ENCODE peak calls at places on chromosomes 13 and 19, in six cellular contexts. One of them, this sample, is unnamed.

GRCh38 chr19:1364070-1364719 is 19.5 kb upstream of the NDUFS7 start:
- DNase-seq in effector memory CD8-positive, alpha-beta T cell: no peak
- DNase-seq in GM06990: no peak
- DNase-seq in germinal center: peak; percentile 29
- DNase-seq in activated CD4-positive, alpha-beta T cell treated with anti-CD3 and anti-CD28 coated beads for 1 hour: no peak
- DNase-seq in stimulated activated CD4-positive, alpha-beta T cell treated with anti-CD3 and anti-CD28 coated beads, Interleukin-4, amount 100 ng/mL, for 1 hour: no peak
- DNase-seq in this sample: no peak

GRCh38 chr13:99051768-99052455 is 74.0 kb upstream of the DOCK9 start:
- DNase-seq in effector memory CD8-positive, alpha-beta T cell: no peak
- DNase-seq in GM06990: no peak
- DNase-seq in activated CD4-positive, alpha-beta T cell treated with anti-CD3 and anti-CD28 coated beads for 1 hour: no peak
- DNase-seq in germinal center: no peak
- DNase-seq in stimulated activated CD4-positive, alpha-beta T cell treated with anti-CD3 and anti-CD28 coated beads, Interleukin-4, amount 100 ng/mL, for 1 hour: no peak
- DNase-seq in this sample: no peak

GRCh38 chr19:47047931-47048399 is 459 bp downstream of the TMEM160 start:
- DNase-seq in activated CD4-positive, alpha-beta T cell treated with anti-CD3 and anti-CD28 coated beads for 1 hour: peak; percentile 30
- DNase-seq in GM06990: peak; percentile 80
- DNase-seq in stimulated activated CD4-positive, alpha-beta T cell treated with anti-CD3 and anti-CD28 coated beads, Interleukin-4, amount 100 ng/mL, for 1 hour: peak; percentile 60
- DNase-seq in effector memory CD8-positive, alpha-beta T cell: peak; percentile 56
- DNase-seq in germinal center: peak; percentile 92
- DNase-seq in this sample: peak; percentile 53

GRCh38 chr13:37241786-37242185 is 136.3 kb upstream of the CSNK1A1L start:
- DNase-seq in GM06990: no peak
- DNase-seq in germinal center: no peak
- DNase-seq in stimulated activated CD4-positive, alpha-beta T cell treated with anti-CD3 and anti-CD28 coated beads, Interleukin-4, amount 100 ng/mL, for 1 hour: no peak
- DNase-seq in activated CD4-positive, alpha-beta T cell treated with anti-CD3 and anti-CD28 coated beads for 1 hour: no peak
- DNase-seq in effector memory CD8-positive, alpha-beta T cell: no peak
- DNase-seq in this sample: no peak

GRCh38 chr19:29375429-29376093 is 150.2 kb upstream of the VSTM2B start:
- DNase-seq in effector memory CD8-positive, alpha-beta T cell: no peak
- DNase-seq in activated CD4-positive, alpha-beta T cell treated with anti-CD3 and anti-CD28 coated beads for 1 hour: no peak
- DNase-seq in stimulated activated CD4-positive, alpha-beta T cell treated with anti-CD3 and anti-CD28 coated beads, Interleukin-4, amount 100 ng/mL, for 1 hour: no peak
- DNase-seq in germinal center: no peak
- DNase-seq in GM06990: no peak
- DNase-seq in this sample: no peak

GRCh38 chr19:782195-783043 is 14.8 kb upstream of the PTBP1 start:
- DNase-seq in germinal center: no peak
- DNase-seq in stimulated activated CD4-positive, alpha-beta T cell treated with anti-CD3 and anti-CD28 coated beads, Interleukin-4, amount 100 ng/mL, for 1 hour: no peak
- DNase-seq in effector memory CD8-positive, alpha-beta T cell: no peak
- DNase-seq in activated CD4-positive, alpha-beta T cell treated with anti-CD3 and anti-CD28 coated beads for 1 hour: no peak
- DNase-seq in GM06990: no peak
- DNase-seq in this sample: no peak

GRCh38 chr19:35293733-35294309 is 1.9 kb downstream of the MAG start:
- DNase-seq in effector memory CD8-positive, alpha-beta T cell: no peak
- DNase-seq in germinal center: no peak
- DNase-seq in activated CD4-positive, alpha-beta T cell treated with anti-CD3 and anti-CD28 coated beads for 1 hour: no peak
- DNase-seq in stimulated activated CD4-positive, alpha-beta T cell treated with anti-CD3 and anti-CD28 coated beads, Interleukin-4, amount 100 ng/mL, for 1 hour: no peak
- DNase-seq in GM06990: no peak
- DNase-seq in this sample: no peak

GRCh38 chr13:42747399-42747873 is 33.9 kb upstream of the FAM216B start:
- DNase-seq in stimulated activated CD4-positive, alpha-beta T cell treated with anti-CD3 and anti-CD28 coated beads, Interleukin-4, amount 100 ng/mL, for 1 hour: no peak
- DNase-seq in germinal center: no peak
- DNase-seq in activated CD4-positive, alpha-beta T cell treated with anti-CD3 and anti-CD28 coated beads for 1 hour: no peak
- DNase-seq in GM06990: no peak
- DNase-seq in effector memory CD8-positive, alpha-beta T cell: no peak
- DNase-seq in this sample: peak; percentile 99

GRCh38 chr13:112444001-112444311 is 67.8 kb downstream of the SPACA7 start:
- DNase-seq in stimulated activated CD4-positive, alpha-beta T cell treated with anti-CD3 and anti-CD28 coated beads, Interleukin-4, amount 100 ng/mL, for 1 hour: peak; percentile 34
- DNase-seq in activated CD4-positive, alpha-beta T cell treated with anti-CD3 and anti-CD28 coated beads for 1 hour: no peak
- DNase-seq in germinal center: peak; percentile 50
- DNase-seq in GM06990: peak; percentile 28
- DNase-seq in effector memory CD8-positive, alpha-beta T cell: peak; percentile 5
- DNase-seq in this sample: no peak

GRCh38 chr13:98068511-98068910 is 74.4 kb upstream of the FARP1 start:
- DNase-seq in effector memory CD8-positive, alpha-beta T cell: no peak
- DNase-seq in GM06990: no peak
- DNase-seq in stimulated activated CD4-positive, alpha-beta T cell treated with anti-CD3 and anti-CD28 coated beads, Interleukin-4, amount 100 ng/mL, for 1 hour: no peak
- DNase-seq in germinal center: no peak
- DNase-seq in activated CD4-positive, alpha-beta T cell treated with anti-CD3 and anti-CD28 coated beads for 1 hour: no peak
- DNase-seq in this sample: no peak

GRCh38 chr13:22648325-22648758 is 532.4 kb upstream of the SGCG start:
- DNase-seq in GM06990: no peak
- DNase-seq in stimulated activated CD4-positive, alpha-beta T cell treated with anti-CD3 and anti-CD28 coated beads, Interleukin-4, amount 100 ng/mL, for 1 hour: no peak
- DNase-seq in effector memory CD8-positive, alpha-beta T cell: no peak
- DNase-seq in germinal center: no peak
- DNase-seq in activated CD4-positive, alpha-beta T cell treated with anti-CD3 and anti-CD28 coated beads for 1 hour: no peak
- DNase-seq in this sample: no peak

GRCh38 chr19:38319421-38320258 is at the start of gene KCNK6:
- DNase-seq in stimulated activated CD4-positive, alpha-beta T cell treated with anti-CD3 and anti-CD28 coated beads, Interleukin-4, amount 100 ng/mL, for 1 hour: peak; percentile 60
- DNase-seq in germinal center: peak; percentile 33
- DNase-seq in effector memory CD8-positive, alpha-beta T cell: peak; percentile 13
- DNase-seq in GM06990: peak; percentile 31
- DNase-seq in activated CD4-positive, alpha-beta T cell treated with anti-CD3 and anti-CD28 coated beads for 1 hour: peak; percentile 19
- DNase-seq in this sample: no peak

GRCh38 chr19:17765069-17765618 is 13.9 kb downstream of the FCHO1 start:
- DNase-seq in GM06990: no peak
- DNase-seq in effector memory CD8-positive, alpha-beta T cell: no peak
- DNase-seq in stimulated activated CD4-positive, alpha-beta T cell treated with anti-CD3 and anti-CD28 coated beads, Interleukin-4, amount 100 ng/mL, for 1 hour: no peak
- DNase-seq in germinal center: no peak
- DNase-seq in activated CD4-positive, alpha-beta T cell treated with anti-CD3 and anti-CD28 coated beads for 1 hour: no peak
- DNase-seq in this sample: no peak

GRCh38 chr19:3383121-3383722 is 16.8 kb downstream of the NFIC start:
- DNase-seq in effector memory CD8-positive, alpha-beta T cell: no peak
- DNase-seq in stimulated activated CD4-positive, alpha-beta T cell treated with anti-CD3 and anti-CD28 coated beads, Interleukin-4, amount 100 ng/mL, for 1 hour: no peak
- DNase-seq in activated CD4-positive, alpha-beta T cell treated with anti-CD3 and anti-CD28 coated beads for 1 hour: no peak
- DNase-seq in germinal center: no peak
- DNase-seq in GM06990: no peak
- DNase-seq in this sample: no peak

GRCh38 chr13:102386461-102386860 is 15.4 kb downstream of the FGF14 start:
- DNase-seq in GM06990: no peak
- DNase-seq in effector memory CD8-positive, alpha-beta T cell: no peak
- DNase-seq in germinal center: no peak
- DNase-seq in activated CD4-positive, alpha-beta T cell treated with anti-CD3 and anti-CD28 coated beads for 1 hour: no peak
- DNase-seq in stimulated activated CD4-positive, alpha-beta T cell treated with anti-CD3 and anti-CD28 coated beads, Interleukin-4, amount 100 ng/mL, for 1 hour: no peak
- DNase-seq in this sample: no peak

GRCh38 chr19:30174791-30175190 is 197.4 kb upstream of the ZNF536 start:
- DNase-seq in stimulated activated CD4-positive, alpha-beta T cell treated with anti-CD3 and anti-CD28 coated beads, Interleukin-4, amount 100 ng/mL, for 1 hour: no peak
- DNase-seq in effector memory CD8-positive, alpha-beta T cell: no peak
- DNase-seq in GM06990: no peak
- DNase-seq in germinal center: no peak
- DNase-seq in activated CD4-positive, alpha-beta T cell treated with anti-CD3 and anti-CD28 coated beads for 1 hour: no peak
- DNase-seq in this sample: no peak

GRCh38 chr13:39527961-39528720 is 74.9 kb downstream of the LHFPL6 start:
- DNase-seq in GM06990: no peak
- DNase-seq in germinal center: no peak
- DNase-seq in effector memory CD8-positive, alpha-beta T cell: no peak
- DNase-seq in stimulated activated CD4-positive, alpha-beta T cell treated with anti-CD3 and anti-CD28 coated beads, Interleukin-4, amount 100 ng/mL, for 1 hour: no peak
- DNase-seq in activated CD4-positive, alpha-beta T cell treated with anti-CD3 and anti-CD28 coated beads for 1 hour: no peak
- DNase-seq in this sample: peak; percentile 80

GRCh38 chr19:13937479-13938360 is 497 bp downstream of the PODNL1 start:
- DNase-seq in germinal center: no peak
- DNase-seq in activated CD4-positive, alpha-beta T cell treated with anti-CD3 and anti-CD28 coated beads for 1 hour: no peak
- DNase-seq in GM06990: no peak
- DNase-seq in effector memory CD8-positive, alpha-beta T cell: no peak
- DNase-seq in stimulated activated CD4-positive, alpha-beta T cell treated with anti-CD3 and anti-CD28 coated beads, Interleukin-4, amount 100 ng/mL, for 1 hour: no peak
- DNase-seq in this sample: no peak

GRCh38 chr19:33047422-33047821 is 17.3 kb downstream of the RHPN2 start:
- DNase-seq in effector memory CD8-positive, alpha-beta T cell: no peak
- DNase-seq in GM06990: no peak
- DNase-seq in activated CD4-positive, alpha-beta T cell treated with anti-CD3 and anti-CD28 coated beads for 1 hour: no peak
- DNase-seq in stimulated activated CD4-positive, alpha-beta T cell treated with anti-CD3 and anti-CD28 coated beads, Interleukin-4, amount 100 ng/mL, for 1 hour: no peak
- DNase-seq in germinal center: no peak
- DNase-seq in this sample: no peak

GRCh38 chr19:10752913-10753285 is 35.0 kb downstream of the DNM2 start:
- DNase-seq in GM06990: no peak
- DNase-seq in activated CD4-positive, alpha-beta T cell treated with anti-CD3 and anti-CD28 coated beads for 1 hour: no peak
- DNase-seq in stimulated activated CD4-positive, alpha-beta T cell treated with anti-CD3 and anti-CD28 coated beads, Interleukin-4, amount 100 ng/mL, for 1 hour: no peak
- DNase-seq in germinal center: no peak
- DNase-seq in effector memory CD8-positive, alpha-beta T cell: no peak
- DNase-seq in this sample: no peak

GRCh38 chr19:19628499-19629134 is 597 bp upstream of the LPAR2 start:
- DNase-seq in activated CD4-positive, alpha-beta T cell treated with anti-CD3 and anti-CD28 coated beads for 1 hour: peak; percentile 35
- DNase-seq in effector memory CD8-positive, alpha-beta T cell: peak; percentile 63
- DNase-seq in stimulated activated CD4-positive, alpha-beta T cell treated with anti-CD3 and anti-CD28 coated beads, Interleukin-4, amount 100 ng/mL, for 1 hour: peak; percentile 55
- DNase-seq in GM06990: peak; percentile 57
- DNase-seq in germinal center: peak; percentile 55
- DNase-seq in this sample: no peak

GRCh38 chr19:7652061-7652641 is 15.2 kb downstream of the STXBP2 start:
- DNase-seq in GM06990: peak; percentile 83
- DNase-seq in effector memory CD8-positive, alpha-beta T cell: peak; percentile 91
- DNase-seq in stimulated activated CD4-positive, alpha-beta T cell treated with anti-CD3 and anti-CD28 coated beads, Interleukin-4, amount 100 ng/mL, for 1 hour: peak; percentile 85
- DNase-seq in germinal center: peak; percentile 81
- DNase-seq in activated CD4-positive, alpha-beta T cell treated with anti-CD3 and anti-CD28 coated beads for 1 hour: peak; percentile 78
- DNase-seq in this sample: peak; percentile 19

GRCh38 chr19:48746738-48747575 is at the start of gene IZUMO1:
- DNase-seq in GM06990: peak; percentile 52
- DNase-seq in stimulated activated CD4-positive, alpha-beta T cell treated with anti-CD3 and anti-CD28 coated beads, Interleukin-4, amount 100 ng/mL, for 1 hour: peak; percentile 46
- DNase-seq in germinal center: peak; percentile 77
- DNase-seq in effector memory CD8-positive, alpha-beta T cell: peak; percentile 38
- DNase-seq in activated CD4-positive, alpha-beta T cell treated with anti-CD3 and anti-CD28 coated beads for 1 hour: no peak
- DNase-seq in this sample: peak; percentile 44

GRCh38 chr13:114151565-114152284 is 19.3 kb upstream of the RASA3 start:
- DNase-seq in stimulated activated CD4-positive, alpha-beta T cell treated with anti-CD3 and anti-CD28 coated beads, Interleukin-4, amount 100 ng/mL, for 1 hour: peak; percentile 58
- DNase-seq in activated CD4-positive, alpha-beta T cell treated with anti-CD3 and anti-CD28 coated beads for 1 hour: peak; percentile 48
- DNase-seq in effector memory CD8-positive, alpha-beta T cell: no peak
- DNase-seq in germinal center: no peak
- DNase-seq in GM06990: no peak
- DNase-seq in this sample: no peak

GRCh38 chr19:52212572-52213255 is 22.9 kb downstream of the PPP2R1A start:
- DNase-seq in activated CD4-positive, alpha-beta T cell treated with anti-CD3 and anti-CD28 coated beads for 1 hour: no peak
- DNase-seq in GM06990: no peak
- DNase-seq in effector memory CD8-positive, alpha-beta T cell: no peak
- DNase-seq in stimulated activated CD4-positive, alpha-beta T cell treated with anti-CD3 and anti-CD28 coated beads, Interleukin-4, amount 100 ng/mL, for 1 hour: no peak
- DNase-seq in germinal center: no peak
- DNase-seq in this sample: no peak

GRCh38 chr13:42815686-42816085 is 34.3 kb downstream of the FAM216B start:
- DNase-seq in GM06990: no peak
- DNase-seq in stimulated activated CD4-positive, alpha-beta T cell treated with anti-CD3 and anti-CD28 coated beads, Interleukin-4, amount 100 ng/mL, for 1 hour: no peak
- DNase-seq in activated CD4-positive, alpha-beta T cell treated with anti-CD3 and anti-CD28 coated beads for 1 hour: no peak
- DNase-seq in effector memory CD8-positive, alpha-beta T cell: no peak
- DNase-seq in germinal center: no peak
- DNase-seq in this sample: no peak

GRCh38 chr13:91714726-91715334 is 316.4 kb downstream of the GPC5 start:
- DNase-seq in activated CD4-positive, alpha-beta T cell treated with anti-CD3 and anti-CD28 coated beads for 1 hour: no peak
- DNase-seq in effector memory CD8-positive, alpha-beta T cell: no peak
- DNase-seq in GM06990: no peak
- DNase-seq in germinal center: no peak
- DNase-seq in stimulated activated CD4-positive, alpha-beta T cell treated with anti-CD3 and anti-CD28 coated beads, Interleukin-4, amount 100 ng/mL, for 1 hour: no peak
- DNase-seq in this sample: no peak

GRCh38 chr13:42650470-42650869 is 76.5 kb downstream of the TNFSF11 start:
- DNase-seq in stimulated activated CD4-positive, alpha-beta T cell treated with anti-CD3 and anti-CD28 coated beads, Interleukin-4, amount 100 ng/mL, for 1 hour: no peak
- DNase-seq in GM06990: no peak
- DNase-seq in germinal center: no peak
- DNase-seq in effector memory CD8-positive, alpha-beta T cell: no peak
- DNase-seq in activated CD4-positive, alpha-beta T cell treated with anti-CD3 and anti-CD28 coated beads for 1 hour: no peak
- DNase-seq in this sample: no peak

GRCh38 chr19:54418030-54418929 is 3.0 kb downstream of the TTYH1 start:
- DNase-seq in stimulated activated CD4-positive, alpha-beta T cell treated with anti-CD3 and anti-CD28 coated beads, Interleukin-4, amount 100 ng/mL, for 1 hour: no peak
- DNase-seq in effector memory CD8-positive, alpha-beta T cell: no peak
- DNase-seq in activated CD4-positive, alpha-beta T cell treated with anti-CD3 and anti-CD28 coated beads for 1 hour: no peak
- DNase-seq in germinal center: no peak
- DNase-seq in GM06990: no peak
- DNase-seq in this sample: peak; percentile 2

GRCh38 chr19:18776288-18776594 is 14.9 kb downstream of the COMP start:
- DNase-seq in activated CD4-positive, alpha-beta T cell treated with anti-CD3 and anti-CD28 coated beads for 1 hour: no peak
- DNase-seq in GM06990: no peak
- DNase-seq in germinal center: no peak
- DNase-seq in stimulated activated CD4-positive, alpha-beta T cell treated with anti-CD3 and anti-CD28 coated beads, Interleukin-4, amount 100 ng/mL, for 1 hour: no peak
- DNase-seq in effector memory CD8-positive, alpha-beta T cell: no peak
- DNase-seq in this sample: no peak

GRCh38 chr13:98033277-98034247 is 80.1 kb downstream of the IPO5 start:
- DNase-seq in stimulated activated CD4-positive, alpha-beta T cell treated with anti-CD3 and anti-CD28 coated beads, Interleukin-4, amount 100 ng/mL, for 1 hour: no peak
- DNase-seq in activated CD4-positive, alpha-beta T cell treated with anti-CD3 and anti-CD28 coated beads for 1 hour: no peak
- DNase-seq in germinal center: no peak
- DNase-seq in effector memory CD8-positive, alpha-beta T cell: no peak
- DNase-seq in GM06990: no peak
- DNase-seq in this sample: no peak

GRCh38 chr13:45615501-45616101 is at the start of gene ERICH6B:
- DNase-seq in effector memory CD8-positive, alpha-beta T cell: no peak
- DNase-seq in germinal center: no peak
- DNase-seq in stimulated activated CD4-positive, alpha-beta T cell treated with anti-CD3 and anti-CD28 coated beads, Interleukin-4, amount 100 ng/mL, for 1 hour: no peak
- DNase-seq in activated CD4-positive, alpha-beta T cell treated with anti-CD3 and anti-CD28 coated beads for 1 hour: no peak
- DNase-seq in GM06990: peak; percentile 8
- DNase-seq in this sample: no peak

GRCh38 chr19:16075430-16076153 is 703 bp upstream of the TPM4 start:
- DNase-seq in stimulated activated CD4-positive, alpha-beta T cell treated with anti-CD3 and anti-CD28 coated beads, Interleukin-4, amount 100 ng/mL, for 1 hour: no peak
- DNase-seq in effector memory CD8-positive, alpha-beta T cell: no peak
- DNase-seq in activated CD4-positive, alpha-beta T cell treated with anti-CD3 and anti-CD28 coated beads for 1 hour: no peak
- DNase-seq in germinal center: no peak
- DNase-seq in GM06990: no peak
- DNase-seq in this sample: no peak

GRCh38 chr13:100644328-100644727 is 30.3 kb downstream of the TMTC4 start:
- DNase-seq in GM06990: no peak
- DNase-seq in activated CD4-positive, alpha-beta T cell treated with anti-CD3 and anti-CD28 coated beads for 1 hour: no peak
- DNase-seq in stimulated activated CD4-positive, alpha-beta T cell treated with anti-CD3 and anti-CD28 coated beads, Interleukin-4, amount 100 ng/mL, for 1 hour: no peak
- DNase-seq in effector memory CD8-positive, alpha-beta T cell: no peak
- DNase-seq in germinal center: no peak
- DNase-seq in this sample: no peak

GRCh38 chr13:71879129-71879535 is 12.1 kb upstream of the DACH1 start:
- DNase-seq in germinal center: no peak
- DNase-seq in stimulated activated CD4-positive, alpha-beta T cell treated with anti-CD3 and anti-CD28 coated beads, Interleukin-4, amount 100 ng/mL, for 1 hour: no peak
- DNase-seq in GM06990: no peak
- DNase-seq in activated CD4-positive, alpha-beta T cell treated with anti-CD3 and anti-CD28 coated beads for 1 hour: no peak
- DNase-seq in effector memory CD8-positive, alpha-beta T cell: no peak
- DNase-seq in this sample: no peak

GRCh38 chr13:78286748-78287147 is 316.6 kb downstream of the POU4F1 start:
- DNase-seq in germinal center: no peak
- DNase-seq in effector memory CD8-positive, alpha-beta T cell: no peak
- DNase-seq in GM06990: no peak
- DNase-seq in stimulated activated CD4-positive, alpha-beta T cell treated with anti-CD3 and anti-CD28 coated beads, Interleukin-4, amount 100 ng/mL, for 1 hour: no peak
- DNase-seq in activated CD4-positive, alpha-beta T cell treated with anti-CD3 and anti-CD28 coated beads for 1 hour: no peak
- DNase-seq in this sample: no peak

GRCh38 chr13:45084515-45084914 is 35.8 kb upstream of the GTF2F2 start:
- DNase-seq in GM06990: no peak
- DNase-seq in germinal center: no peak
- DNase-seq in stimulated activated CD4-positive, alpha-beta T cell treated with anti-CD3 and anti-CD28 coated beads, Interleukin-4, amount 100 ng/mL, for 1 hour: no peak
- DNase-seq in effector memory CD8-positive, alpha-beta T cell: no peak
- DNase-seq in activated CD4-positive, alpha-beta T cell treated with anti-CD3 and anti-CD28 coated beads for 1 hour: no peak
- DNase-seq in this sample: no peak

GRCh38 chr19:58054792-58055482 is 4.1 kb upstream of the ZNF135 start:
- DNase-seq in stimulated activated CD4-positive, alpha-beta T cell treated with anti-CD3 and anti-CD28 coated beads, Interleukin-4, amount 100 ng/mL, for 1 hour: no peak
- DNase-seq in GM06990: no peak
- DNase-seq in effector memory CD8-positive, alpha-beta T cell: no peak
- DNase-seq in germinal center: no peak
- DNase-seq in activated CD4-positive, alpha-beta T cell treated with anti-CD3 and anti-CD28 coated beads for 1 hour: no peak
- DNase-seq in this sample: no peak

GRCh38 chr13:73248711-73249580 is 190.1 kb downstream of the KLF5 start:
- DNase-seq in activated CD4-positive, alpha-beta T cell treated with anti-CD3 and anti-CD28 coated beads for 1 hour: no peak
- DNase-seq in GM06990: no peak
- DNase-seq in stimulated activated CD4-positive, alpha-beta T cell treated with anti-CD3 and anti-CD28 coated beads, Interleukin-4, amount 100 ng/mL, for 1 hour: no peak
- DNase-seq in effector memory CD8-positive, alpha-beta T cell: no peak
- DNase-seq in germinal center: no peak
- DNase-seq in this sample: no peak

This sample was measured in BJ.